ENCODE peak calls at places on chromosome 10, in six cellular contexts. R, P, F, O, J and Z are unnamed samples. For H3K9me3, the result is how much of the 10 kb centered on the place peaks cover.

GRCh38 chr10:48400850-48401220 is 94.4 kb downstream of the MAPK8 start:
- DNase-seq in R (no peak), P (no peak), F (no peak), J (no peak), O (no peak), Z (no peak)

GRCh38 chr10:934746-935406 is 3.4 kb upstream of the LARP4B start:
- DNase-seq in J (no peak), P (no peak), O (no peak), F (no peak), R (no peak), Z (no peak)

GRCh38 chr10:86536294-86536861 is 14.8 kb upstream of the WAPL start:
- DNase-seq in O (no peak), F (no peak), P (no peak), R (no peak), J (no peak), Z (no peak)

GRCh38 chr10:72319416-72320254 is 35.1 kb downstream of the DNAJB12 start:
- DNase-seq in J (peak), R (peak), P (peak), F (peak), O (peak), Z (peak)

GRCh38 chr10:76051007-76051936 is 619.8 kb downstream of the LRMDA start:
- DNase-seq in F (no peak), J (no peak), P (no peak), O (no peak), R (no peak), Z (no peak)

GRCh38 chr10:93799309-93799708 is 41.6 kb downstream of the LGI1 start:
- DNase-seq in F (no peak), J (no peak), P (no peak), R (no peak), O (no peak), Z (no peak)

GRCh38 chr10:110632591-110633215 is 11.4 kb upstream of the RBM20 start:
- DNase-seq in P (no peak), R (no peak), O (no peak), F (no peak), J (no peak), Z (peak)

GRCh38 chr10:35409094-35409582 is 72.8 kb downstream of the CCNY start:
- DNase-seq in O (peak), F (peak), J (no peak), P (no peak), R (peak), Z (no peak)

GRCh38 chr10:29210469-29210868 is 78.4 kb upstream of the LYZL1 start:
- DNase-seq in P (no peak), R (no peak), F (no peak), O (no peak), J (no peak), Z (no peak)

GRCh38 chr10:110568055-110568735 is 700 bp downstream of the SMC3 start:
- DNase-seq in P (no peak), R (no peak), J (peak), O (peak), F (no peak), Z (no peak)

GRCh38 chr10:12708921-12709320 is 292.6 kb downstream of the CCDC3 start:
- DNase-seq in P (no peak), R (peak), O (peak), J (no peak), F (peak), Z (no peak)

GRCh38 chr10:11245510-11245909 is 227.8 kb downstream of the CELF2 start:
- DNase-seq in R (no peak), P (no peak), J (no peak), O (peak), F (peak), Z (no peak)

GRCh38 chr10:13651969-13652720 is 65.4 kb downstream of the PRPF18 start:
- DNase-seq in P (no peak), J (no peak), F (no peak), R (no peak), O (no peak), Z (no peak)

GRCh38 chr10:82981137-82981723 is 1106.2 kb downstream of the NRG3 start:
- DNase-seq in F (peak), R (peak), P (no peak), O (peak), J (no peak), Z (no peak)

GRCh38 chr10:29486466-29486865 is 148.3 kb downstream of the SVIL start:
- DNase-seq in J (no peak), P (no peak), O (no peak), F (no peak), R (no peak), Z (no peak)

GRCh38 chr10:78316451-78316931 is 282.8 kb downstream of the RPS24 start:
- DNase-seq in P (peak), J (no peak), F (peak), R (peak), O (peak), Z (peak)

GRCh38 chr10:99234739-99235468 is 748 bp downstream of the HPSE2 start:
- DNase-seq in F (no peak), P (no peak), O (peak), R (peak), J (no peak), Z (no peak)

GRCh38 chr10:122128357-122128756 is 139.4 kb downstream of the TACC2 start:
- DNase-seq in O (peak), J (peak), P (peak), R (peak), F (peak), Z (no peak)

GRCh38 chr10:43380610-43381222 is 9.3 kb downstream of the FXYD4 start:
- DNase-seq in F (no peak), P (no peak), J (no peak), O (no peak), R (peak), Z (no peak)

GRCh38 chr10:86830043-86830591 is 73.7 kb downstream of the BMPR1A start:
- DNase-seq in R (no peak), P (no peak), J (no peak), F (no peak), O (no peak), Z (no peak)

GRCh38 chr10:8279598-8279997 is 225.1 kb downstream of the GATA3 start:
- DNase-seq in R (peak), F (peak), J (no peak), P (no peak), O (peak), Z (no peak)

GRCh38 chr10:61904711-61905445 is 3.4 kb downstream of the ARID5B start:
- DNase-seq in F (peak), O (peak), P (peak), J (no peak), R (peak), Z (no peak)

GRCh38 chr10:117541405-117541908 is 1.1 kb upstream of the EMX2 start:
- DNase-seq in F (no peak), R (no peak), J (no peak), O (peak), P (no peak), Z (no peak)

GRCh38 chr10:112235920-112236319 is 47.3 kb upstream of the TECTB start:
- DNase-seq in F (no peak), J (no peak), P (no peak), R (peak), O (no peak), Z (peak)

GRCh38 chr10:32985781-32986350 is 27.8 kb upstream of the ITGB1 start:
- DNase-seq in P (no peak), J (no peak), F (peak), O (peak), R (peak), Z (no peak)

GRCh38 chr10:102452672-102453340 is 1.5 kb upstream of the C10orf95 start:
- DNase-seq in F (peak), O (peak), J (no peak), P (peak), R (peak), Z (no peak)

GRCh38 chr10:62992145-62992721 is 140.9 kb upstream of the NRBF2 start:
- DNase-seq in J (no peak), O (peak), R (peak), F (peak), P (no peak), Z (no peak)

DNA sequence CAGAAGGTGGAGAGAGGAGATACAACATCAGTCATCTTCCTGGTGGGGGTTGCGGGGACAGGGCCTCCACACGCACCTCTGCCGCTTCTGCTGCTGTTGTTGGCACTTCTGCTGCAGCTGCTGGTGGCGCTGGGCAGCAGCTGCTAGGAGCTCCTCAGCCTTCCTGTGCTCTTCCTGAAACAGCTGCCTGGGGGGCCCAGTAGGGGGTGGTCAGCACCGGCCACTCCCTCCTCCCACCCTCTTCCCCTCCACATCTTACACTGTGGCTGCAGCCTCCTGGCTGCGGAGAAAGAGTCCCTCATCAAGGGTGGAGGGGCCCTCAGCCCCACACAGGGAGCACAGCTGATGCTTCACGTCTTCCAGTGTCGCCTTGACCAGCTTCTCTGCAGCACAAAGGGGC is 9.9 kb downstream of the SYCE1 start:
- DNase-seq in O (no peak), J (no peak), R (no peak), P (no peak), F (no peak), Z (no peak)
- H3K9me3 ChIP-seq in O (under half), J (under half), R (under half), P (under half), F (under half), Z (under half)

DNA sequence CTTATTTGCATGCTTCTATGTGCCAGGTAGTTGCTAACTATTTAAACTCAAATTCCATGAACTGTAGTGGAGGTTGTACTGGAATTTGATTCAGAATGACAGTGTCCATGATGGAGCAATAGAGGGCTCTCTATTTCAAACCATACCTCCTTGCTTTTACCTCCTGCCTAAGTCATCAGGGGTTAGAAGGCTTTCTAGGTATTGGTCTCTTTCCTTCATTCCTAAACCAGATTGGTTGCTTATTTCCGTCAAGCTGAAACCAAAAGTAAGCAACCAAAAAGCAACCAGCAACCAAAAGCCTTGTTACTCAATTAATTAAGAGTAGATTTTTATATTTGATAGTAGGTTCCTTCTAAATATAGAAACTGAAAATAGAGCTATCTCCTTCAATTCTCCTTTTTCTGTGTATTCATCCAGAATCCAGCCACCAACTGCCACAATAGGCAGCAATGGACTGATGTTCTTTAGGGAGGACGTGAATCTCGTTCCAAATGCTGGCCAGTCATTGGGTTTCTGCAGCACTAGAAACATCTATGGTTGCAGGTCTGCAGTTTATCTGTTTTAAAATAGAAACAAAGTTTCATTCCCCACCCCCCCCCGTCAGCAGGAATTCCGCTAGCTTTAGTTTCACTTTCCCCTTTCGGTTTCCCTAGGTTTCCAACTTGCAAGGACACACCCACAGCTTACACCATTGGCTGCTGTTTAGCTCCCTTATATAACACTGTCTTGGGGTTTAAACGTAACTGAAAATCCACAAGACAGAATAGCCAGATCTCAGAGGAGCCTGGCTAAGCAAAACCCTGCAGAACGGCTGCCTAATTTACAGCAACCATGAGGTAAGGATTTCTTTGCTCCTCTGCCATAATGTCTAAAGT is at the start of gene IFIT1:
- DNase-seq in J (peak), O (peak), R (peak), F (peak), P (peak), Z (peak)
- H3K4me3 ChIP-seq in J (peak), O (peak), R (peak), F (peak), P (peak), Z (peak)

GRCh38 chr10:17282311-17282710 is 54.3 kb downstream of the VIM start:
- DNase-seq in R (no peak), O (no peak), F (no peak), P (no peak), J (no peak), Z (no peak)
- TF ChIP-seq CTCF in R (no peak), O (no peak), F (no peak), P (no peak), J (no peak), Z (no peak)

GRCh38 chr10:133116455-133116854 is 28.7 kb downstream of the ADGRA1 start:
- DNase-seq in J (no peak), O (no peak), R (no peak), P (no peak), F (no peak), Z (no peak)
- H3K9me3 ChIP-seq in J (under half), O (under half), R (under half), P (under half), F (under half), Z (under half)

DNA sequence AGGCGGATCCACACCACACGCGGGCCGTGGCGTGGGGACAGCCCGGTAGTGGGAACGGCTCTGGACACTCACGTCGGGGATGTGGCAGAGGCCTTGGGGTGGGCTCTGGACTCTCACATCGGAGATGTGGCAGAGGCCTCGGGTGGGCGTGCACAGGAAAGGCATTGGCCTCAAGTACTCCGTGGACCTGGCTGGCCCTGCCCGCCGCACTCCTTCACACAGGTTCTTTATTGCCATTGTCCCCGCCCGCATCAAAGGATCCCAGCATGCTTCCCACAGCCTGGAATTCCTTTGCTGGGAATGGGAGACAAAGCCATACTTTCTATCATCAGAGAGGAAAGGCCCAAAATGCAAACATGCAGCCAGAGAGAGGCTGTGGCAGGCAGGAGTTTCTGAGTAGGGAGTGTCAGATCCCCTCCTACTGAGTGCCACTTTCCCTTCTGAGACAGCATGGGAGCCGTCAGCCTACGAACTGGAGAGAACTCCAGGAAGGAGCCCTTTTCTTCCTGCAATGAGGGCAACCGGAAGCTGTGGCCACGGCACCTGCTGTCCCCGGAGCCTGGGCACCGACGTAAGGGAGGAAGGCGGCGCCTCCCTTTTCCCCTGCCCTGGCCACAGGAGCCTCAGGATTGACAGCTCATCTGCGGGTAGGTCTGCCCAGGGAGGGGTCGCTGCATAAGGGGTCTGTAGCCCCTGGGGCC is 51.5 kb downstream of the RBM17 start:
- DNase-seq in O (no peak), F (no peak), R (no peak), P (no peak), J (peak), Z (no peak)
- H3K4me3 ChIP-seq in O (no peak), F (no peak), R (no peak), P (no peak), J (peak), Z (no peak)

GRCh38 chr10:70053896-70054641 is 1.4 kb downstream of the MACROH2A2 start:
- DNase-seq in J (no peak), R (no peak), O (peak), P (peak), F (no peak), Z (no peak)
- TF ChIP-seq CTCF in J (no peak), R (peak), O (no peak), P (no peak), F (no peak), Z (peak)

GRCh38 chr10:131177431-131178327 is 133.8 kb downstream of the TCERG1L start:
- DNase-seq in J (peak), P (no peak), F (no peak), R (no peak), O (no peak), Z (no peak)

GRCh38 chr10:131175891-131176290 is 135.6 kb downstream of the TCERG1L start:
- DNase-seq in O (no peak), J (no peak), R (no peak), P (no peak), F (no peak), Z (no peak)

GRCh38 chr10:131174651-131175540 is 136.6 kb downstream of the TCERG1L start:
- DNase-seq in P (no peak), R (no peak), O (no peak), F (no peak), J (peak), Z (no peak)

GRCh38 chr10:131178521-131178920 is 133.0 kb downstream of the TCERG1L start:
- DNase-seq in J (no peak), O (no peak), R (no peak), F (no peak), P (no peak), Z (no peak)

DNA sequence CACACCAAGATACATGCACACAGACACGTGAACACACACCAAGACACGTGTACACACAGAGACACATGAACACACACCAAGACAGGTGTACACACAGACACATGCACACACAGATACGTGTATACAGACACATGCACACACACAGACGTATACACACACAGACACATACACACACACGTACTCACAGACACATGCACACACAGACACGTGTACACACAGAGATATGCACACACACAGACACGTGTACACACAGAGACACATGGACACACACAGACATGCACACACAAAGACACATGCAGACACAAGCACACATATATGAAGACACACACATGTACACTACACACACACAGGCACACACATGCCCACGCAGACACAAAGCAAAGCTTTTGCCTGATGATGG is 134.6 kb downstream of the TCERG1L start:
- DNase-seq in F (peak), J (no peak), O (no peak), P (no peak), R (no peak), Z (no peak)
- H3K9me3 ChIP-seq in F (under half), J (under half), O (under half), P (under half), R (half or more), Z (under half)

GRCh38 chr10:69409176-69409495 is 7.6 kb downstream of the TACR2 start:
- DNase-seq in R (no peak), P (no peak), F (no peak), O (no peak), J (no peak), Z (no peak)
- H3K4me3 ChIP-seq in R (peak), P (peak), F (peak), O (peak), J (peak), Z (peak)